ENCODE peak calls at places on chromosomes 2 and 18, in seven cellular contexts. One of them, this sample, is unnamed.

GRCh38 chr2:160061533-160062282 is 707 bp downstream of the PLA2R1 start:
- DNase-seq in HCT116: no peak
- DNase-seq in Panc1: no peak
- DNase-seq in A549: no peak
- DNase-seq in GM23338: peak
- DNase-seq in K562: no peak
- DNase-seq in SK-N-SH: peak
- DNase-seq in this sample: no peak

GRCh38 chr2:151071382-151071781 is 190.3 kb downstream of the RBM43 start:
- DNase-seq in K562: no peak
- DNase-seq in SK-N-SH: no peak
- DNase-seq in Panc1: no peak
- DNase-seq in A549: peak
- DNase-seq in GM23338: peak
- DNase-seq in HCT116: peak
- DNase-seq in this sample: no peak

GRCh38 chr2:224085246-224085645 is 46.2 kb upstream of the SERPINE2 start:
- DNase-seq in K562: no peak
- DNase-seq in HCT116: peak
- DNase-seq in Panc1: no peak
- DNase-seq in SK-N-SH: no peak
- DNase-seq in GM23338: no peak
- DNase-seq in A549: peak
- DNase-seq in this sample: no peak

GRCh38 chr2:233059797-233060499 is at the start of gene INPP5D:
- DNase-seq in GM23338: no peak
- DNase-seq in K562: no peak
- DNase-seq in Panc1: no peak
- DNase-seq in SK-N-SH: no peak
- DNase-seq in HCT116: no peak
- DNase-seq in A549: no peak
- DNase-seq in this sample: peak

GRCh38 chr2:74221091-74221490 is 22.7 kb downstream of the MTHFD2 start:
- DNase-seq in A549: no peak
- DNase-seq in SK-N-SH: no peak
- DNase-seq in K562: no peak
- DNase-seq in Panc1: no peak
- DNase-seq in GM23338: no peak
- DNase-seq in HCT116: no peak
- DNase-seq in this sample: no peak

GRCh38 chr2:43323810-43324588 is 97.6 kb upstream of the ZFP36L2 start:
- DNase-seq in HCT116: no peak
- DNase-seq in A549: no peak
- DNase-seq in GM23338: no peak
- DNase-seq in K562: no peak
- DNase-seq in SK-N-SH: no peak
- DNase-seq in Panc1: no peak
- DNase-seq in this sample: no peak

GRCh38 chr2:70552501-70553333 is 909 bp downstream of the TGFA start:
- DNase-seq in HCT116: no peak
- DNase-seq in Panc1: no peak
- DNase-seq in A549: no peak
- DNase-seq in SK-N-SH: peak
- DNase-seq in K562: no peak
- DNase-seq in GM23338: peak
- DNase-seq in this sample: no peak

GRCh38 chr2:23381084-23381483 is 3.9 kb upstream of the KLHL29 start:
- DNase-seq in Panc1: peak
- DNase-seq in GM23338: no peak
- DNase-seq in A549: peak
- DNase-seq in HCT116: peak
- DNase-seq in K562: no peak
- DNase-seq in SK-N-SH: no peak
- DNase-seq in this sample: peak

GRCh38 chr18:41737218-41737617 is 217.8 kb upstream of the PIK3C3 start:
- DNase-seq in A549: no peak
- DNase-seq in GM23338: no peak
- DNase-seq in HCT116: no peak
- DNase-seq in SK-N-SH: no peak
- DNase-seq in Panc1: no peak
- DNase-seq in K562: no peak
- DNase-seq in this sample: no peak

GRCh38 chr2:223001831-223002230 is 50.2 kb upstream of the KCNE4 start:
- DNase-seq in GM23338: no peak
- DNase-seq in K562: no peak
- DNase-seq in A549: no peak
- DNase-seq in HCT116: no peak
- DNase-seq in SK-N-SH: no peak
- DNase-seq in Panc1: no peak
- DNase-seq in this sample: no peak

GRCh38 chr2:120596191-120596781 is 139.4 kb upstream of the GLI2 start:
- DNase-seq in HCT116: no peak
- DNase-seq in A549: no peak
- DNase-seq in GM23338: no peak
- DNase-seq in Panc1: no peak
- DNase-seq in SK-N-SH: peak
- DNase-seq in K562: no peak
- DNase-seq in this sample: peak

GRCh38 chr18:35582899-35583558 is 1.5 kb downstream of the GALNT1 start:
- DNase-seq in A549: no peak
- DNase-seq in SK-N-SH: peak
- DNase-seq in GM23338: peak
- DNase-seq in HCT116: no peak
- DNase-seq in Panc1: no peak
- DNase-seq in K562: no peak
- DNase-seq in this sample: no peak

GRCh38 chr2:23513881-23514793 is 129.2 kb downstream of the KLHL29 start:
- DNase-seq in K562: no peak
- DNase-seq in Panc1: no peak
- DNase-seq in SK-N-SH: no peak
- DNase-seq in GM23338: no peak
- DNase-seq in HCT116: no peak
- DNase-seq in A549: no peak
- DNase-seq in this sample: no peak

GRCh38 chr2:19235308-19235707 is 123.1 kb downstream of the OSR1 start:
- DNase-seq in HCT116: no peak
- DNase-seq in Panc1: no peak
- DNase-seq in SK-N-SH: no peak
- DNase-seq in K562: no peak
- DNase-seq in GM23338: no peak
- DNase-seq in A549: no peak
- DNase-seq in this sample: no peak

GRCh38 chr2:241230435-241230834 is 42.0 kb downstream of the ANO7 start:
- DNase-seq in Panc1: no peak
- DNase-seq in K562: no peak
- DNase-seq in GM23338: no peak
- DNase-seq in HCT116: no peak
- DNase-seq in SK-N-SH: no peak
- DNase-seq in A549: no peak
- DNase-seq in this sample: no peak

GRCh38 chr2:106566050-106566449 is 78.9 kb downstream of the CD8B2 start:
- DNase-seq in K562: no peak
- DNase-seq in A549: no peak
- DNase-seq in SK-N-SH: no peak
- DNase-seq in Panc1: no peak
- DNase-seq in HCT116: no peak
- DNase-seq in GM23338: no peak
- DNase-seq in this sample: no peak

GRCh38 chr18:76657428-76657827 is 162.4 kb upstream of the ZNF516 start:
- DNase-seq in Panc1: no peak
- DNase-seq in GM23338: peak
- DNase-seq in A549: no peak
- DNase-seq in K562: no peak
- DNase-seq in SK-N-SH: peak
- DNase-seq in HCT116: no peak
- DNase-seq in this sample: no peak

GRCh38 chr18:24021505-24021904 is 7.0 kb downstream of the TTC39C start:
- DNase-seq in Panc1: no peak
- DNase-seq in K562: no peak
- DNase-seq in HCT116: no peak
- DNase-seq in A549: no peak
- DNase-seq in SK-N-SH: no peak
- DNase-seq in GM23338: no peak
- DNase-seq in this sample: peak

GRCh38 chr2:190413421-190413820 is 5.3 kb downstream of the MFSD6 start:
- DNase-seq in A549: no peak
- DNase-seq in HCT116: no peak
- DNase-seq in SK-N-SH: no peak
- DNase-seq in K562: no peak
- DNase-seq in Panc1: no peak
- DNase-seq in GM23338: no peak
- DNase-seq in this sample: peak

GRCh38 chr2:19818039-19818438 is 83.7 kb downstream of the TTC32 start:
- DNase-seq in GM23338: no peak
- DNase-seq in Panc1: no peak
- DNase-seq in K562: no peak
- DNase-seq in A549: no peak
- DNase-seq in SK-N-SH: no peak
- DNase-seq in HCT116: no peak
- DNase-seq in this sample: no peak

GRCh38 chr2:231929961-231930600 is 3.9 kb upstream of the NPPC start:
- DNase-seq in Panc1: no peak
- DNase-seq in SK-N-SH: peak
- DNase-seq in GM23338: peak
- DNase-seq in HCT116: no peak
- DNase-seq in A549: no peak
- DNase-seq in K562: peak
- DNase-seq in this sample: no peak

GRCh38 chr2:49621014-49621413 is 466.7 kb upstream of the FSHR start:
- DNase-seq in K562: no peak
- DNase-seq in A549: no peak
- DNase-seq in HCT116: no peak
- DNase-seq in GM23338: no peak
- DNase-seq in SK-N-SH: no peak
- DNase-seq in Panc1: no peak
- DNase-seq in this sample: no peak

GRCh38 chr18:45073556-45073955 is 392.9 kb downstream of the SETBP1 start:
- DNase-seq in HCT116: no peak
- DNase-seq in A549: no peak
- DNase-seq in SK-N-SH: no peak
- DNase-seq in K562: no peak
- DNase-seq in GM23338: no peak
- DNase-seq in Panc1: no peak
- DNase-seq in this sample: no peak

GRCh38 chr2:205657579-205657978 is 24.7 kb upstream of the NRP2 start:
- DNase-seq in HCT116: no peak
- DNase-seq in A549: no peak
- DNase-seq in Panc1: no peak
- DNase-seq in K562: no peak
- DNase-seq in SK-N-SH: no peak
- DNase-seq in GM23338: no peak
- DNase-seq in this sample: no peak
- TF ChIP-seq REST in HCT116: no peak
- TF ChIP-seq REST in A549: no peak
- TF ChIP-seq REST in Panc1: no peak
- TF ChIP-seq REST in K562: no peak
- TF ChIP-seq REST in SK-N-SH: no peak
- TF ChIP-seq REST in GM23338: no peak
- TF ChIP-seq REST in this sample: no peak

DNA sequence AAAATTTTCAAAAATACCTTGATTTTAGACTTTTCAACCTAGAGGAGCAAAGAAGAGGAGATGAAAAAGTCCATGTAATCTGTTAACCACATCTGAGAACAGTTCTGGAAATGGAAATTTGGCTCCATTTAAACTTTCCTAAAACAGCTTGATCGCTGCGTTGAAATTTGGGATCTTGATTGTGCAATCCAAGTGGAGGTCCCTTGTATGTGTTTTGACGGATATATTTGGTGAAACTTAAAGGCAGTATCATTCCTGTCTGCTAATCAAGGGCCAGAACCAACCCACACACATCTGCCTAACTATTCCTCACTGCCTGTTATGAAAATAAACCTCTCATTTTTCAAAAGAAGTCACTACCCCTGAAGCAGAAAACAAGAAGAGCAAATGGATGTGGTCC is 46.6 kb downstream of the SPATS2L start:
- DNase-seq in K562: no peak
- DNase-seq in Panc1: no peak
- DNase-seq in GM23338: no peak
- DNase-seq in A549: no peak
- DNase-seq in SK-N-SH: no peak
- DNase-seq in HCT116: no peak
- DNase-seq in this sample: no peak
- TF ChIP-seq REST in K562: no peak
- TF ChIP-seq REST in Panc1: no peak
- TF ChIP-seq REST in GM23338: no peak
- TF ChIP-seq REST in A549: no peak
- TF ChIP-seq REST in SK-N-SH: no peak
- TF ChIP-seq REST in HCT116: no peak
- TF ChIP-seq REST in this sample: no peak

GRCh38 chr18:48546411-48546810 is 7.6 kb downstream of the CTIF start:
- DNase-seq in SK-N-SH: no peak
- DNase-seq in HCT116: no peak
- DNase-seq in A549: no peak
- DNase-seq in GM23338: no peak
- DNase-seq in Panc1: no peak
- DNase-seq in K562: no peak
- DNase-seq in this sample: no peak

GRCh38 chr18:48548921-48549320 is 10.1 kb downstream of the CTIF start:
- DNase-seq in K562: no peak
- DNase-seq in SK-N-SH: no peak
- DNase-seq in Panc1: no peak
- DNase-seq in A549: no peak
- DNase-seq in HCT116: no peak
- DNase-seq in GM23338: no peak
- DNase-seq in this sample: no peak

GRCh38 chr18:48548404-48548771 is 9.6 kb downstream of the CTIF start:
- DNase-seq in SK-N-SH: no peak
- DNase-seq in Panc1: no peak
- DNase-seq in HCT116: no peak
- DNase-seq in A549: no peak
- DNase-seq in K562: no peak
- DNase-seq in GM23338: no peak
- DNase-seq in this sample: peak

GRCh38 chr18:48545690-48546365 is 7.0 kb downstream of the CTIF start:
- DNase-seq in SK-N-SH: peak
- DNase-seq in HCT116: no peak
- DNase-seq in Panc1: no peak
- DNase-seq in A549: peak
- DNase-seq in GM23338: peak
- DNase-seq in K562: peak
- DNase-seq in this sample: peak

GRCh38 chr18:48547456-48548403 is 8.9 kb downstream of the CTIF start:
- DNase-seq in K562: peak
- DNase-seq in SK-N-SH: no peak
- DNase-seq in Panc1: no peak
- DNase-seq in A549: peak
- DNase-seq in HCT116: no peak
- DNase-seq in GM23338: peak
- DNase-seq in this sample: no peak
- TF ChIP-seq REST in K562: no peak
- TF ChIP-seq REST in SK-N-SH: no peak
- TF ChIP-seq REST in Panc1: no peak
- TF ChIP-seq REST in A549: no peak
- TF ChIP-seq REST in HCT116: no peak
- TF ChIP-seq REST in GM23338: no peak
- TF ChIP-seq REST in this sample: no peak

GRCh38 chr2:237281900-237282306 is 132.1 kb downstream of the COL6A3 start:
- DNase-seq in K562: no peak
- DNase-seq in A549: no peak
- DNase-seq in Panc1: no peak
- DNase-seq in SK-N-SH: no peak
- DNase-seq in HCT116: no peak
- DNase-seq in GM23338: no peak
- DNase-seq in this sample: no peak
- TF ChIP-seq REST in K562: no peak
- TF ChIP-seq REST in A549: no peak
- TF ChIP-seq REST in Panc1: no peak
- TF ChIP-seq REST in SK-N-SH: peak
- TF ChIP-seq REST in HCT116: no peak
- TF ChIP-seq REST in GM23338: no peak
- TF ChIP-seq REST in this sample: no peak